ENCODE peak calls at places on chromosome 21, in nine cellular contexts. B is fibroblast of lung; R is endodermal cell; L is gastrocnemius medialis; I is fibroblast of pulmonary artery; F is thoracic aorta; A is neural progenitor cell; W is CD8-positive, alpha-beta T cell; Q is neuronal stem cell. X is an unnamed sample.

GRCh38 chr21:23152130-23152529 is 2153.9 kb downstream of the NCAM2 start:
- DNase-seq in R (no peak), L (no peak), F (no peak), B (no peak), I (no peak), Q (no peak), W (no peak), A (no peak), X (no peak)

GRCh38 chr21:34186119-34186719 is 112.8 kb downstream of the MRPS6 start:
- DNase-seq in L (no peak), Q (no peak), A (no peak), W (no peak), R (no peak), B (no peak), I (no peak), F (peak), X (no peak)

GRCh38 chr21:15437873-15438272 is 291.9 kb upstream of the USP25 start:
- DNase-seq in A (no peak), Q (no peak), L (no peak), B (peak), R (no peak), I (peak), W (no peak), F (no peak), X (peak)

GRCh38 chr21:32771134-32771523 is 426 bp downstream of the PAXBP1 start:
- DNase-seq in Q (no peak), W (peak), F (no peak), B (peak), R (peak), A (peak), I (peak), L (peak), X (peak)

GRCh38 chr21:22597660-22598255 is 1599.5 kb downstream of the NCAM2 start:
- DNase-seq in Q (no peak), A (no peak), F (no peak), I (no peak), L (no peak), B (no peak), W (no peak), R (no peak), X (no peak)

GRCh38 chr21:32534113-32534512 is 51.2 kb downstream of the TCP10L start:
- DNase-seq in B (no peak), R (no peak), I (no peak), Q (no peak), F (no peak), L (no peak), A (no peak), W (no peak), X (no peak)

GRCh38 chr21:39676054-39676771 is 63.5 kb downstream of the B3GALT5 start:
- DNase-seq in Q (no peak), R (no peak), L (peak), W (no peak), F (no peak), B (no peak), I (peak), A (peak), X (peak)

GRCh38 chr21:29104239-29104708 is 26.2 kb upstream of the MAP3K7CL start:
- DNase-seq in F (no peak), B (no peak), A (peak), W (no peak), Q (peak), R (no peak), I (no peak), L (peak), X (peak)

GRCh38 chr21:36422279-36423098 is 37.3 kb downstream of the CHAF1B start:
- DNase-seq in F (no peak), L (peak), Q (peak), W (no peak), R (peak), I (peak), B (peak), A (peak), X (peak)

GRCh38 chr21:33947451-33948095 is 32.0 kb upstream of the ATP5PO start:
- DNase-seq in R (peak), W (peak), F (peak), B (peak), Q (peak), A (peak), L (peak), I (peak), X (peak)

GRCh38 chr21:36661511-36662309 is 37.2 kb upstream of the SIM2 start:
- DNase-seq in Q (no peak), F (no peak), A (peak), I (peak), R (peak), B (peak), W (no peak), L (peak), X (peak)

GRCh38 chr21:37711294-37711844 is 204.9 kb downstream of the KCNJ6 start:
- DNase-seq in A (no peak), B (no peak), W (no peak), R (peak), Q (no peak), I (no peak), F (no peak), L (no peak), X (peak)

GRCh38 chr21:38380391-38381137 is 117.7 kb downstream of the ERG start:
- DNase-seq in R (no peak), F (no peak), A (no peak), L (no peak), I (peak), W (no peak), B (peak), Q (no peak), X (peak)

GRCh38 chr21:33541105-33541711 is 709 bp downstream of the GART start:
- DNase-seq in R (peak), A (peak), W (no peak), Q (no peak), I (peak), L (no peak), F (no peak), B (peak), X (peak)

GRCh38 chr21:14584357-14585095 is 38.4 kb upstream of the SAMSN1 start:
- DNase-seq in R (no peak), F (no peak), L (no peak), Q (no peak), I (no peak), W (no peak), A (no peak), B (no peak), X (no peak)

GRCh38 chr21:36627242-36627641 is 71.7 kb upstream of the SIM2 start:
- DNase-seq in F (no peak), I (peak), L (no peak), R (no peak), Q (no peak), A (no peak), W (no peak), B (peak), X (no peak)

GRCh38 chr21:41805038-41805437 is 38.2 kb upstream of the RIPK4 start:
- DNase-seq in L (no peak), R (no peak), A (no peak), W (no peak), F (no peak), I (no peak), Q (no peak), B (no peak), X (peak)

GRCh38 chr21:39037807-39038405 is 145.3 kb downstream of the PSMG1 start:
- DNase-seq in R (peak), I (peak), L (no peak), Q (no peak), W (no peak), B (no peak), F (no peak), A (peak), X (no peak)

GRCh38 chr21:43748622-43749021 is 27.5 kb downstream of the CSTB start:
- DNase-seq in Q (no peak), B (no peak), L (no peak), I (no peak), A (no peak), F (no peak), W (no peak), R (no peak), X (no peak)

GRCh38 chr21:21007606-21008005 is 9.4 kb downstream of the NCAM2 start:
- DNase-seq in W (no peak), L (no peak), I (no peak), B (no peak), Q (no peak), A (no peak), R (no peak), F (no peak), X (peak)

GRCh38 chr21:43345746-43346409 is 81.1 kb downstream of the SIK1 start:
- DNase-seq in W (no peak), L (no peak), I (peak), A (no peak), B (peak), R (no peak), F (no peak), Q (no peak), X (peak)

GRCh38 chr21:39384674-39385298 is 35.9 kb upstream of the HMGN1 start:
- DNase-seq in Q (no peak), F (no peak), W (no peak), I (no peak), B (peak), L (no peak), A (no peak), R (no peak), X (no peak)

GRCh38 chr21:29526545-29526944 is 227.8 kb downstream of the BACH1 start:
- DNase-seq in F (no peak), W (no peak), A (no peak), L (no peak), R (no peak), Q (no peak), I (no peak), B (no peak), X (no peak)

GRCh38 chr21:46350571-46350970 is 26.6 kb downstream of the PCNT start:
- DNase-seq in W (no peak), F (no peak), L (no peak), A (no peak), B (no peak), Q (no peak), I (no peak), R (no peak), X (no peak)

GRCh38 chr21:29190920-29191319 is 60.5 kb downstream of the MAP3K7CL start:
- DNase-seq in I (peak), A (no peak), B (peak), Q (no peak), L (no peak), R (no peak), W (no peak), F (no peak), X (peak)

GRCh38 chr21:38716942-38717341 is 88.8 kb upstream of the ETS2 start:
- DNase-seq in A (no peak), W (no peak), L (no peak), R (no peak), B (no peak), F (no peak), I (no peak), Q (no peak), X (peak)

GRCh38 chr21:43803558-43804300 is 14.4 kb downstream of the RRP1 start:
- DNase-seq in I (no peak), F (no peak), B (no peak), Q (no peak), W (no peak), A (no peak), L (no peak), R (no peak), X (no peak)

GRCh38 chr21:27812279-27812678 is 845.4 kb upstream of the ADAMTS5 start:
- DNase-seq in I (peak), W (no peak), L (no peak), F (no peak), Q (no peak), B (peak), A (no peak), R (no peak), X (peak)

GRCh38 chr21:46667191-46667734 is 31.8 kb downstream of the PRMT2 start:
- DNase-seq in A (peak), W (no peak), B (no peak), I (peak), L (no peak), R (peak), Q (no peak), F (no peak), X (peak)

GRCh38 chr21:37237764-37238163 is 29.4 kb downstream of the VPS26C start:
- DNase-seq in Q (no peak), B (no peak), F (no peak), L (no peak), R (no peak), I (no peak), W (no peak), A (no peak), X (no peak)

GRCh38 chr21:39799178-39799577 is 54.2 kb downstream of the IGSF5 start:
- DNase-seq in A (no peak), B (no peak), R (no peak), Q (no peak), I (no peak), L (no peak), W (no peak), F (no peak), X (no peak)

GRCh38 chr21:36705679-36706481 is 7.0 kb downstream of the SIM2 start:
- DNase-seq in Q (peak), R (peak), F (no peak), W (no peak), I (no peak), L (no peak), A (peak), B (no peak), X (no peak)

GRCh38 chr21:38956791-38957571 is 151.3 kb downstream of the ETS2 start:
- DNase-seq in L (no peak), B (no peak), A (no peak), I (no peak), W (no peak), Q (no peak), F (no peak), R (no peak), X (peak)

GRCh38 chr21:42574234-42575027 is 60.8 kb downstream of the SLC37A1 start:
- DNase-seq in F (no peak), W (no peak), B (peak), L (no peak), Q (no peak), A (no peak), I (peak), R (peak), X (peak)

GRCh38 chr21:42613756-42614155 is 39.7 kb upstream of the PDE9A start:
- DNase-seq in Q (no peak), L (no peak), I (no peak), B (no peak), A (no peak), F (no peak), W (no peak), R (no peak), X (no peak)

GRCh38 chr21:35237287-35237686 is 188.2 kb upstream of the RUNX1 start:
- DNase-seq in L (no peak), B (no peak), R (no peak), I (no peak), Q (no peak), W (no peak), A (no peak), F (no peak), X (no peak)

GRCh38 chr21:35243171-35243570 is 194.1 kb upstream of the RUNX1 start:
- DNase-seq in I (no peak), Q (no peak), R (no peak), W (no peak), L (no peak), A (no peak), B (no peak), F (no peak), X (no peak)

GRCh38 chr21:35236090-35236489 is 187.0 kb upstream of the RUNX1 start:
- DNase-seq in L (no peak), R (no peak), I (no peak), F (no peak), W (no peak), B (no peak), A (no peak), Q (no peak), X (no peak)

GRCh38 chr21:35238119-35238518 is 189.0 kb upstream of the RUNX1 start:
- DNase-seq in F (no peak), B (no peak), I (no peak), Q (no peak), A (no peak), L (no peak), R (no peak), W (no peak), X (no peak)

GRCh38 chr21:35239811-35240219 is 190.7 kb upstream of the RUNX1 start:
- DNase-seq in W (no peak), I (no peak), F (no peak), A (peak), Q (peak), B (no peak), R (no peak), L (no peak), X (no peak)
- H3K4me3 ChIP-seq in W (no peak), I (no peak), F (peak), A (no peak), Q (no peak), B (no peak), R (no peak), L (peak), X (no peak)

GRCh38 chr21:45076245-45076661 is 1.9 kb downstream of the ADARB1 start:
- DNase-seq in R (peak), Q (no peak), A (peak), L (no peak), I (peak), B (no peak), F (no peak), W (no peak), X (peak)
- H3K4me3 ChIP-seq in R (no peak), Q (no peak), A (peak), L (peak), I (peak), B (no peak), F (peak), W (no peak), X (peak)

GRCh38 chr21:17139696-17140095 is 373.1 kb upstream of the CXADR start:
- DNase-seq in A (no peak), B (peak), W (no peak), L (no peak), R (no peak), F (no peak), Q (no peak), I (peak), X (peak)
- H3K4me3 ChIP-seq in A (no peak), B (peak), W (peak), L (no peak), R (no peak), F (peak), Q (no peak), I (peak), X (peak)

GRCh38 chr21:45110873-45111624 is 36.7 kb downstream of the ADARB1 start:
- DNase-seq in R (no peak), Q (no peak), I (no peak), L (no peak), W (no peak), B (no peak), A (no peak), F (no peak), X (no peak)
- H3K4me3 ChIP-seq in R (no peak), Q (no peak), I (no peak), L (no peak), W (no peak), B (no peak), A (no peak), F (no peak), X (no peak)

X was measured in fibroblast of villous mesenchyme.